ENCODE peak calls at places on chromosomes 4 and X, in ten cellular contexts. R is transverse colon, J is AG04450, V is cardiac muscle cell, D is BJ, Y is AG10803, P is AG09319, I is nephron progenitor cell, L is thyroid gland, M is GM12878. Q is an unnamed sample.

GRCh38 chr4:105186701-105187158 is 40.1 kb downstream of the TET2 start:
- DNase-seq in R (no peak), J (no peak), V (peak; percentile 63), D (no peak), Y (no peak), P (no peak), I (no peak), L (peak; percentile 32), M (no peak), Q (no peak)

GRCh38 chr4:80806472-80806871 is 224.0 kb upstream of the BMP3 start:
- DNase-seq in R (no peak), J (no peak), V (no peak), D (no peak), Y (no peak), P (no peak), I (no peak), L (no peak), M (no peak), Q (no peak)

GRCh38 chr4:94489075-94489474 is 37.3 kb downstream of the PDLIM5 start:
- DNase-seq in R (no peak), J (no peak), V (no peak), D (no peak), Y (no peak), P (no peak), I (no peak), L (no peak), M (no peak), Q (no peak)

GRCh38 chr4:113052379-113052951 is 3.0 kb downstream of the ANK2 start:
- DNase-seq in R (no peak), J (no peak), V (peak; percentile 3), D (no peak), Y (peak; percentile 60), P (no peak), I (no peak), L (no peak), M (peak; percentile 47), Q (no peak)

GRCh38 chrX:39162322-39162721 is 361.1 kb downstream of the MID1IP1 start:
- DNase-seq in R (peak; percentile 57), J (no peak), V (no peak), D (no peak), Y (no peak), P (no peak), I (peak; percentile 46), L (no peak), M (no peak), Q (peak; percentile 25)

GRCh38 chr4:42361475-42361874 is 35.8 kb upstream of the SHISA3 start:
- DNase-seq in R (no peak), J (no peak), V (no peak), D (no peak), Y (no peak), P (no peak), I (no peak), L (peak; percentile 87), M (no peak), Q (no peak)

GRCh38 chr4:5956285-5957021 is 61.8 kb downstream of the C4orf50 start:
- DNase-seq in R (no peak), J (no peak), V (no peak), D (no peak), Y (no peak), P (no peak), I (peak; percentile 59), L (peak; percentile 34), M (no peak), Q (no peak)

GRCh38 chr4:145218251-145218650 is 37.9 kb upstream of the OTUD4 start:
- DNase-seq in R (no peak), J (no peak), V (peak; percentile 55), D (no peak), Y (no peak), P (no peak), I (no peak), L (no peak), M (peak; percentile 20), Q (no peak)

DNA sequence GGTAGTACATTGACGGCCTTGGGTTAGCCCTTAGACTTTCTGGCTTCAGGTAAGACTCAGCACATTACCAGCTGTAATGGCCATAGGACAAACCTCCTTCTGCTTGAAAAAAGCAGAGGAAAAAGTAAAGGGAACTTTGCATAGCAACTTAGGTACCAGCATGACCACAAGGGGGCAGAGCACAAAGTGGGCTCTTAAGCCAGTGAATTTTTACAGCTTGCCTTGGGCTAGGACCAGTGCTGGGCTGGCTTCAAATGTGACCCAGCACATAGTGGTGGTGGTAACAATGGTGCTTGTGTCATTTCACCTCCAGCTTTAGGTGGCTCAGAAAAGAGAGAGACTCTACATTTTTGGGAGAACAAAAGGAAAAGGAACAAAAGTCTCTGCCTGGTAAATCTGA is 66.1 kb downstream of the KLHL4 start:
- DNase-seq in R (no peak), J (no peak), V (peak; percentile 36), D (no peak), Y (no peak), P (no peak), I (peak; percentile 21), L (no peak), M (no peak), Q (peak; percentile 21)
- TF ChIP-seq CTCF in R (no peak), J (peak; percentile 17), V (peak; percentile 37), D (no peak), Y (no peak), P (peak; percentile 42), I (peak; percentile 20), L (no peak), M (peak; percentile 38), Q (peak; percentile 54)

GRCh38 chrX:51459125-51459524 is 37.3 kb downstream of the NUDT11 start:
- DNase-seq in R (no peak), J (no peak), V (peak; percentile 36), D (no peak), Y (peak; percentile 24), P (no peak), I (no peak), L (no peak), M (no peak), Q (peak; percentile 10)
- TF ChIP-seq CTCF in R (peak; percentile 29), J (peak; percentile 25), V (peak; percentile 38), D (peak; percentile 41), Y (peak; percentile 45), P (peak; percentile 41), I (no peak), L (no peak), M (peak; percentile 55), Q (peak; percentile 40)

GRCh38 chr4:153542835-153543234 is 76.7 kb downstream of the TMEM131L start:
- DNase-seq in R (no peak), J (no peak), V (no peak), D (no peak), Y (no peak), P (no peak), I (no peak), L (no peak), M (no peak), Q (no peak)
- TF ChIP-seq CTCF in R (no peak), J (no peak), V (no peak), D (no peak), Y (no peak), P (no peak), I (peak; percentile 15), L (no peak), M (peak; percentile 43), Q (no peak)

GRCh38 chr4:107027379-107027778 is 8.7 kb downstream of the DKK2 start:
- DNase-seq in R (no peak), J (no peak), V (no peak), D (no peak), Y (no peak), P (no peak), I (no peak), L (no peak), M (no peak), Q (no peak)
- TF ChIP-seq CTCF in R (no peak), J (no peak), V (no peak), D (no peak), Y (no peak), P (no peak), I (no peak), L (no peak), M (no peak), Q (no peak)